ENCODE peak calls at places on chromosomes 12 and 14, in four cellular contexts. S is foreskin fibroblast, Z is COLO829, U is adrenal gland. T is an unnamed sample.
A peak's percentile ranks its signal among the peaks of the same experiment; 100 is the strongest.

GRCh38 chr12:97650242-97650641 is 187.6 kb downstream of the RMST start:
- DNase-seq in S (no peak), Z (peak; percentile 1), U (no peak), T (no peak)

GRCh38 chr14:63492391-63492790 is 50.8 kb downstream of the PPP2R5E start:
- DNase-seq in S (peak; percentile 41), Z (peak; percentile 26), U (no peak), T (no peak)

GRCh38 chr12:197911-198695 is 15.9 kb downstream of the SLC6A12 start:
- DNase-seq in S (no peak), Z (no peak), U (no peak), T (no peak)

GRCh38 chr14:67526676-67527459 is 6.2 kb upstream of the PLEKHH1 start:
- DNase-seq in S (no peak), Z (peak; percentile 45), U (peak; percentile 84), T (no peak)

GRCh38 chr14:58899317-58899713 is 261.6 kb downstream of the DACT1 start:
- DNase-seq in S (peak; percentile 73), Z (no peak), U (no peak), T (no peak)

GRCh38 chr12:69527506-69528272 is 57.5 kb downstream of the FRS2 start:
- DNase-seq in S (peak; percentile 62), Z (no peak), U (no peak), T (no peak)

GRCh38 chr12:73950506-73950905 is 587.1 kb upstream of the ATXN7L3B start:
- DNase-seq in S (no peak), Z (peak; percentile 79), U (no peak), T (no peak)

GRCh38 chr12:56053407-56053893 is 11.7 kb downstream of the RPS26 start:
- DNase-seq in S (no peak), Z (no peak), U (no peak), T (no peak)

GRCh38 chr12:63940295-63940997 is 95.9 kb downstream of the SRGAP1 start:
- DNase-seq in S (no peak), Z (peak; percentile 69), U (no peak), T (no peak)

GRCh38 chr12:78406776-78407335 is 457.7 kb upstream of the SYT1 start:
- DNase-seq in S (no peak), Z (no peak), U (no peak), T (no peak)

GRCh38 chr14:100279133-100279532 is 27.1 kb downstream of the SLC25A29 start:
- DNase-seq in S (no peak), Z (no peak), U (no peak), T (no peak)

GRCh38 chr12:113899844-113900471 is 66.2 kb downstream of the RBM19 start:
- DNase-seq in S (no peak), Z (no peak), U (no peak), T (no peak)